ENCODE peak calls at places on chromosome 2, in seven cellular contexts. A is IMR-90, R is H1, I is H9, E is neuronal stem cell, H is mesenchymal stem cell, M is trophoblast cell. F is an unnamed sample.

GRCh38 chr2:10297950-10298349 is 4.8 kb upstream of the HPCAL1 start:
- DNase-seq in A (peak; percentile 97), R (no peak), I (no peak), E (no peak), H (peak; percentile 97), M (peak; percentile 85), F (peak; percentile 72)

GRCh38 chr2:240663791-240664190 is 18.9 kb downstream of the AQP12B start:
- DNase-seq in A (no peak), R (no peak), I (peak; percentile 11), E (no peak), H (no peak), M (no peak), F (no peak)

GRCh38 chr2:86414996-86415395 is 26.2 kb upstream of the KDM3A start:
- DNase-seq in A (no peak), R (no peak), I (no peak), E (no peak), H (no peak), M (no peak), F (no peak)

GRCh38 chr2:70922591-70923234 is 13.0 kb upstream of the ATP6V1B1 start:
- DNase-seq in A (no peak), R (no peak), I (peak; percentile 37), E (no peak), H (no peak), M (no peak), F (no peak)

GRCh38 chr2:60957224-60957623 is 60.3 kb upstream of the PEX13 start:
- DNase-seq in A (no peak), R (no peak), I (no peak), E (no peak), H (no peak), M (no peak), F (no peak)

GRCh38 chr2:112187805-112188596 is 49.8 kb downstream of the FBLN7 start:
- DNase-seq in A (no peak), R (no peak), I (no peak), E (no peak), H (no peak), M (no peak), F (peak; percentile 30)

GRCh38 chr2:152405206-152406118 is 70.5 kb downstream of the FMNL2 start:
- DNase-seq in A (peak; percentile 42), R (no peak), I (no peak), E (no peak), H (peak; percentile 64), M (no peak), F (peak; percentile 88)

GRCh38 chr2:230694241-230694640 is 18.4 kb upstream of the CAB39 start:
- DNase-seq in A (no peak), R (no peak), I (no peak), E (no peak), H (no peak), M (peak; percentile 97), F (no peak)

GRCh38 chr2:221629478-221629877 is 57.4 kb upstream of the EPHA4 start:
- DNase-seq in A (peak; percentile 87), R (no peak), I (no peak), E (no peak), H (peak; percentile 83), M (peak; percentile 87), F (peak; percentile 54)

GRCh38 chr2:85164145-85164559 is 31.0 kb downstream of the TCF7L1 start:
- DNase-seq in A (no peak), R (no peak), I (no peak), E (peak; percentile 38), H (no peak), M (no peak), F (no peak)

GRCh38 chr2:176084629-176085119 is 912 bp upstream of the EVX2 start:
- DNase-seq in A (no peak), R (no peak), I (peak; percentile 28), E (no peak), H (no peak), M (no peak), F (no peak)

GRCh38 chr2:7203056-7203467 is 285.9 kb downstream of the RNF144A start:
- DNase-seq in A (peak; percentile 56), R (no peak), I (peak; percentile 51), E (peak; percentile 59), H (peak; percentile 63), M (peak; percentile 25), F (peak; percentile 62)

GRCh38 chr2:69464575-69464974 is 27.3 kb upstream of the NFU1 start:
- DNase-seq in A (peak; percentile 80), R (no peak), I (no peak), E (no peak), H (peak; percentile 77), M (peak; percentile 82), F (no peak)

GRCh38 chr2:109142416-109143210 is 13.6 kb downstream of the SH3RF3 start:
- DNase-seq in A (no peak), R (no peak), I (no peak), E (no peak), H (no peak), M (no peak), F (no peak)

GRCh38 chr2:121502781-121503180 is 27.9 kb upstream of the RNU4ATAC start:
- DNase-seq in A (peak; percentile 45), R (no peak), I (no peak), E (no peak), H (no peak), M (no peak), F (no peak)

GRCh38 chr2:69226886-69227285 is 160.1 kb downstream of the GFPT1 start:
- DNase-seq in A (no peak), R (no peak), I (no peak), E (no peak), H (no peak), M (no peak), F (no peak)

GRCh38 chr2:144198116-144198515 is 321.8 kb downstream of the ZEB2 start:
- DNase-seq in A (peak; percentile 66), R (no peak), I (no peak), E (no peak), H (peak; percentile 29), M (no peak), F (peak; percentile 70)

GRCh38 chr2:71617266-71617665 is 163.9 kb downstream of the DYSF start:
- DNase-seq in A (no peak), R (no peak), I (no peak), E (no peak), H (no peak), M (no peak), F (no peak)

GRCh38 chr2:121218386-121218938 is 66.5 kb downstream of the TFCP2L1 start:
- DNase-seq in A (no peak), R (no peak), I (no peak), E (no peak), H (no peak), M (no peak), F (no peak)

GRCh38 chr2:26564121-26564520 is 77.0 kb downstream of the CIB4 start:
- DNase-seq in A (no peak), R (no peak), I (no peak), E (no peak), H (no peak), M (no peak), F (no peak)

GRCh38 chr2:112706170-112706664 is 14.6 kb upstream of the NT5DC4 start:
- DNase-seq in A (peak; percentile 79), R (no peak), I (no peak), E (no peak), H (peak; percentile 58), M (peak; percentile 77), F (peak; percentile 82)

GRCh38 chr2:25314514-25315315 is 27.0 kb downstream of the DNMT3A start:
- DNase-seq in A (peak; percentile 29), R (peak; percentile 62), I (peak; percentile 91), E (peak; percentile 56), H (peak; percentile 35), M (no peak), F (peak; percentile 91)

GRCh38 chr2:238947920-238948710 is 100.2 kb downstream of the TWIST2 start:
- DNase-seq in A (peak; percentile 97), R (no peak), I (peak; percentile 49), E (no peak), H (peak; percentile 88), M (no peak), F (peak; percentile 5)

GRCh38 chr2:12502759-12503158 is 214.0 kb upstream of the TRIB2 start:
- DNase-seq in A (peak; percentile 71), R (no peak), I (no peak), E (no peak), H (no peak), M (no peak), F (no peak)

GRCh38 chr2:23556929-23557328 is 171.9 kb downstream of the KLHL29 start:
- DNase-seq in A (no peak), R (no peak), I (no peak), E (no peak), H (no peak), M (no peak), F (no peak)

GRCh38 chr2:24708537-24709152 is 84.5 kb downstream of the PTRHD1 start:
- DNase-seq in A (peak; percentile 82), R (no peak), I (no peak), E (no peak), H (peak; percentile 86), M (no peak), F (no peak)

GRCh38 chr2:119177838-119178190 is 19.3 kb upstream of the C1QL2 start:
- DNase-seq in A (no peak), R (no peak), I (no peak), E (no peak), H (no peak), M (no peak), F (no peak)

GRCh38 chr2:67485431-67485830 is 88.3 kb downstream of the ETAA1 start:
- DNase-seq in A (peak; percentile 52), R (no peak), I (no peak), E (no peak), H (peak; percentile 42), M (peak; percentile 56), F (peak; percentile 66)

GRCh38 chr2:236176417-236176816 is 8.2 kb upstream of the GBX2 start:
- DNase-seq in A (peak; percentile 25), R (no peak), I (no peak), E (peak; percentile 38), H (no peak), M (no peak), F (peak; percentile 63)

GRCh38 chr2:229489016-229489415 is 217.9 kb upstream of the PID1 start:
- DNase-seq in A (peak; percentile 13), R (no peak), I (no peak), E (no peak), H (no peak), M (peak; percentile 96), F (no peak)
- H3K18ac ChIP-seq in A (no peak overlapping the region), R (no peak overlapping the region), I (no peak overlapping the region), E (no peak overlapping the region), H (no peak overlapping the region), M (no peak overlapping the region), F (no peak overlapping the region)

GRCh38 chr2:20035961-20036666 is 15.3 kb downstream of the LAPTM4A start:
- DNase-seq in A (no peak), R (no peak), I (no peak), E (no peak), H (no peak), M (no peak), F (no peak)
- H3K18ac ChIP-seq in A (no peak overlapping the region), R (no peak overlapping the region), I (no peak overlapping the region), E (no peak overlapping the region), H (no peak overlapping the region), M (no peak overlapping the region), F (no peak overlapping the region)

GRCh38 chr2:196365923-196366322 is 194.5 kb upstream of the STK17B start:
- DNase-seq in A (no peak), R (no peak), I (no peak), E (no peak), H (no peak), M (no peak), F (no peak)
- H3K18ac ChIP-seq in A (no peak overlapping the region), R (no peak overlapping the region), I (no peak overlapping the region), E (no peak overlapping the region), H (no peak overlapping the region), M (no peak overlapping the region), F (no peak overlapping the region)

DNA sequence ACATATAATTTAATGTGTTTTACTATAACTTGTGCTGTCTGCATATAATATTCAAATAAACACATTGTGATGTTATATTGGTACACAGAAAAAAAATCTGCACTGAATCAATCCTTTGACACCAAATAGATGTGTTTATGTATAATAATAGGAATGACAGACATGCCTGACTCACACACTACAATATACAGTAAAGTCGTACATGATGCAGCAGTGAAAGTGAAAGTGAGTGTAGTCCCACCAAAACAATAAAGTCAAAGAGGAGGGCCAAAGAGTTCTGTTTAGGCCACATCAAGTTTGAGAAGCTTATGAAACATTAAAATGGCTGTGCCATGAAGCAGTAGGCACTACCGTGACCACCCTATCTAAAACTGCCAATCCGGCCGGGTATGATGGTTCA is 8.2 kb upstream of the RBM44 start:
- DNase-seq in A (peak; percentile 74), R (no peak), I (no peak), E (no peak), H (peak; percentile 64), M (no peak), F (no peak)
- H3K18ac ChIP-seq in A (peak overlapping the region; percentile 60), R (no peak overlapping the region), I (no peak overlapping the region), E (no peak overlapping the region), H (no peak overlapping the region), M (no peak overlapping the region), F (no peak overlapping the region)

F was measured in mesendoderm.